ENCODE peak calls at places on chromosomes 5 and 9, in six cellular contexts. One of them, this sample, is unnamed. For H3K9me3, the result is how much of the 10 kb centered on the place peaks cover.

GRCh38 chr9:79684711-79685575 is 113.2 kb downstream of the TLE4 start:
- DNase-seq in heart left ventricle: no peak
- DNase-seq in RWPE2: no peak
- DNase-seq in cardiac muscle cell: no peak
- DNase-seq in PC-3: no peak
- DNase-seq in suprapubic skin: no peak
- DNase-seq in this sample: no peak

GRCh38 chr9:134128727-134129679 is 6.9 kb upstream of the WDR5 start:
- DNase-seq in RWPE2: no peak
- DNase-seq in cardiac muscle cell: no peak
- DNase-seq in suprapubic skin: no peak
- DNase-seq in heart left ventricle: peak
- DNase-seq in PC-3: no peak
- DNase-seq in this sample: no peak

GRCh38 chr9:120890415-120891254 is 13.6 kb upstream of the PHF19 start:
- DNase-seq in heart left ventricle: no peak
- DNase-seq in suprapubic skin: no peak
- DNase-seq in RWPE2: no peak
- DNase-seq in PC-3: no peak
- DNase-seq in cardiac muscle cell: no peak
- DNase-seq in this sample: no peak

GRCh38 chr5:100840364-100840763 is 62.7 kb downstream of the ST8SIA4 start:
- DNase-seq in cardiac muscle cell: no peak
- DNase-seq in PC-3: peak
- DNase-seq in suprapubic skin: no peak
- DNase-seq in RWPE2: no peak
- DNase-seq in heart left ventricle: no peak
- DNase-seq in this sample: no peak

GRCh38 chr9:99998266-99998665 is 91.8 kb downstream of the STX17 start:
- DNase-seq in PC-3: no peak
- DNase-seq in cardiac muscle cell: no peak
- DNase-seq in heart left ventricle: no peak
- DNase-seq in RWPE2: no peak
- DNase-seq in suprapubic skin: no peak
- DNase-seq in this sample: no peak

GRCh38 chr5:154288145-154288544 is 97.6 kb downstream of the GALNT10 start:
- DNase-seq in heart left ventricle: peak
- DNase-seq in suprapubic skin: no peak
- DNase-seq in RWPE2: no peak
- DNase-seq in cardiac muscle cell: no peak
- DNase-seq in PC-3: no peak
- DNase-seq in this sample: no peak

GRCh38 chr5:18114161-18114802 is 480.0 kb downstream of the TAF11L14 start:
- DNase-seq in heart left ventricle: no peak
- DNase-seq in cardiac muscle cell: no peak
- DNase-seq in suprapubic skin: no peak
- DNase-seq in RWPE2: no peak
- DNase-seq in PC-3: no peak
- DNase-seq in this sample: no peak

GRCh38 chr5:130836729-130837660 is 328.1 kb downstream of the HINT1 start:
- DNase-seq in PC-3: peak
- DNase-seq in suprapubic skin: no peak
- DNase-seq in cardiac muscle cell: no peak
- DNase-seq in heart left ventricle: no peak
- DNase-seq in RWPE2: no peak
- DNase-seq in this sample: no peak

GRCh38 chr9:114696814-114697544 is 15.0 kb upstream of the TEX48 start:
- DNase-seq in heart left ventricle: no peak
- DNase-seq in cardiac muscle cell: no peak
- DNase-seq in RWPE2: no peak
- DNase-seq in suprapubic skin: no peak
- DNase-seq in PC-3: peak
- DNase-seq in this sample: no peak

GRCh38 chr5:8864053-8864452 is 681.8 kb downstream of the SEMA5A start:
- DNase-seq in RWPE2: no peak
- DNase-seq in heart left ventricle: no peak
- DNase-seq in cardiac muscle cell: peak
- DNase-seq in suprapubic skin: no peak
- DNase-seq in PC-3: peak
- DNase-seq in this sample: no peak

GRCh38 chr9:93304574-93305496 is 120.9 kb downstream of the WNK2 start:
- DNase-seq in RWPE2: no peak
- DNase-seq in suprapubic skin: peak
- DNase-seq in PC-3: peak
- DNase-seq in heart left ventricle: peak
- DNase-seq in cardiac muscle cell: peak
- DNase-seq in this sample: no peak

GRCh38 chr9:114344692-114345091 is 15.0 kb downstream of the ORM2 start:
- DNase-seq in cardiac muscle cell: no peak
- DNase-seq in heart left ventricle: no peak
- DNase-seq in PC-3: no peak
- DNase-seq in RWPE2: no peak
- DNase-seq in suprapubic skin: no peak
- DNase-seq in this sample: no peak

GRCh38 chr9:84851935-84852585 is 182.5 kb downstream of the NTRK2 start:
- DNase-seq in suprapubic skin: no peak
- DNase-seq in heart left ventricle: peak
- DNase-seq in RWPE2: peak
- DNase-seq in cardiac muscle cell: no peak
- DNase-seq in PC-3: peak
- DNase-seq in this sample: no peak

GRCh38 chr5:2740051-2740848 is 11.2 kb downstream of the IRX2 start:
- DNase-seq in cardiac muscle cell: peak
- DNase-seq in heart left ventricle: no peak
- DNase-seq in RWPE2: no peak
- DNase-seq in suprapubic skin: peak
- DNase-seq in PC-3: no peak
- DNase-seq in this sample: no peak

GRCh38 chr5:121890297-121890858 is 38.7 kb downstream of the FTMT start:
- DNase-seq in PC-3: no peak
- DNase-seq in heart left ventricle: no peak
- DNase-seq in cardiac muscle cell: no peak
- DNase-seq in RWPE2: peak
- DNase-seq in suprapubic skin: no peak
- DNase-seq in this sample: no peak

GRCh38 chr5:135930029-135930948 is 24.5 kb downstream of the LECT2 start:
- DNase-seq in PC-3: no peak
- DNase-seq in cardiac muscle cell: peak
- DNase-seq in suprapubic skin: no peak
- DNase-seq in heart left ventricle: no peak
- DNase-seq in RWPE2: no peak
- DNase-seq in this sample: no peak

GRCh38 chr5:109312695-109313094 is 97.1 kb downstream of the PJA2 start:
- DNase-seq in cardiac muscle cell: no peak
- DNase-seq in RWPE2: no peak
- DNase-seq in suprapubic skin: no peak
- DNase-seq in PC-3: no peak
- DNase-seq in heart left ventricle: no peak
- DNase-seq in this sample: no peak

GRCh38 chr5:38845555-38846378 is at the start of gene OSMR:
- DNase-seq in PC-3: peak
- DNase-seq in RWPE2: peak
- DNase-seq in suprapubic skin: peak
- DNase-seq in heart left ventricle: peak
- DNase-seq in cardiac muscle cell: peak
- DNase-seq in this sample: peak

GRCh38 chr5:10377081-10377480 is 23.6 kb downstream of the MARCHF6 start:
- DNase-seq in cardiac muscle cell: no peak
- DNase-seq in RWPE2: no peak
- DNase-seq in suprapubic skin: no peak
- DNase-seq in PC-3: no peak
- DNase-seq in heart left ventricle: no peak
- DNase-seq in this sample: no peak

GRCh38 chr9:6153425-6153824 is 62.2 kb upstream of the IL33 start:
- DNase-seq in PC-3: peak
- DNase-seq in cardiac muscle cell: no peak
- DNase-seq in heart left ventricle: no peak
- DNase-seq in RWPE2: no peak
- DNase-seq in suprapubic skin: no peak
- DNase-seq in this sample: no peak

GRCh38 chr9:133818444-133818843 is 80.3 kb upstream of the SARDH start:
- DNase-seq in heart left ventricle: no peak
- DNase-seq in PC-3: no peak
- DNase-seq in cardiac muscle cell: no peak
- DNase-seq in RWPE2: no peak
- DNase-seq in suprapubic skin: no peak
- DNase-seq in this sample: no peak

GRCh38 chr5:141313711-141314110 is 6.9 kb downstream of the TAF7 start:
- DNase-seq in RWPE2: no peak
- DNase-seq in PC-3: no peak
- DNase-seq in suprapubic skin: no peak
- DNase-seq in heart left ventricle: no peak
- DNase-seq in cardiac muscle cell: no peak
- DNase-seq in this sample: no peak

GRCh38 chr5:1473746-1474145 is 28.5 kb upstream of the SLC6A3 start:
- DNase-seq in suprapubic skin: no peak
- DNase-seq in PC-3: no peak
- DNase-seq in heart left ventricle: no peak
- DNase-seq in RWPE2: no peak
- DNase-seq in cardiac muscle cell: no peak
- DNase-seq in this sample: no peak

GRCh38 chr5:75603835-75604234 is 7.4 kb upstream of the ANKDD1B start:
- DNase-seq in cardiac muscle cell: no peak
- DNase-seq in RWPE2: no peak
- DNase-seq in heart left ventricle: no peak
- DNase-seq in suprapubic skin: no peak
- DNase-seq in PC-3: no peak
- DNase-seq in this sample: no peak

GRCh38 chr5:123425444-123425843 is 2.2 kb upstream of the CEP120 start:
- DNase-seq in heart left ventricle: no peak
- DNase-seq in cardiac muscle cell: no peak
- DNase-seq in suprapubic skin: no peak
- DNase-seq in RWPE2: no peak
- DNase-seq in PC-3: no peak
- DNase-seq in this sample: no peak

GRCh38 chr5:123421773-123422172 is 1.4 kb downstream of the CEP120 start:
- DNase-seq in RWPE2: no peak
- DNase-seq in cardiac muscle cell: no peak
- DNase-seq in heart left ventricle: no peak
- DNase-seq in PC-3: no peak
- DNase-seq in suprapubic skin: no peak
- DNase-seq in this sample: no peak

GRCh38 chr5:123423278-123424149 is at the start of gene CEP120:
- DNase-seq in PC-3: peak
- DNase-seq in RWPE2: peak
- DNase-seq in cardiac muscle cell: peak
- DNase-seq in heart left ventricle: peak
- DNase-seq in suprapubic skin: peak
- DNase-seq in this sample: peak

GRCh38 chr5:123422433-123423277 is 548 bp downstream of the CEP120 start:
- DNase-seq in suprapubic skin: no peak
- DNase-seq in heart left ventricle: peak
- DNase-seq in RWPE2: no peak
- DNase-seq in PC-3: peak
- DNase-seq in cardiac muscle cell: peak
- DNase-seq in this sample: no peak
- TF ChIP-seq CTCF in suprapubic skin: no peak
- TF ChIP-seq CTCF in heart left ventricle: no peak
- TF ChIP-seq CTCF in RWPE2: no peak
- TF ChIP-seq CTCF in PC-3: no peak
- TF ChIP-seq CTCF in cardiac muscle cell: no peak
- TF ChIP-seq CTCF in this sample: no peak

GRCh38 chr5:171826132-171826531 is 40.5 kb downstream of the SMIM23 start:
- DNase-seq in suprapubic skin: no peak
- DNase-seq in heart left ventricle: no peak
- DNase-seq in RWPE2: no peak
- DNase-seq in cardiac muscle cell: no peak
- DNase-seq in PC-3: peak
- DNase-seq in this sample: no peak

GRCh38 chr5:171825046-171825445 is 39.4 kb downstream of the SMIM23 start:
- DNase-seq in cardiac muscle cell: no peak
- DNase-seq in RWPE2: no peak
- DNase-seq in PC-3: peak
- DNase-seq in suprapubic skin: no peak
- DNase-seq in heart left ventricle: no peak
- DNase-seq in this sample: no peak

GRCh38 chr5:171830686-171831085 is 45.1 kb downstream of the SMIM23 start:
- DNase-seq in PC-3: no peak
- DNase-seq in suprapubic skin: no peak
- DNase-seq in RWPE2: no peak
- DNase-seq in cardiac muscle cell: no peak
- DNase-seq in heart left ventricle: no peak
- DNase-seq in this sample: no peak

GRCh38 chr5:171823269-171823668 is 37.7 kb downstream of the SMIM23 start:
- DNase-seq in heart left ventricle: no peak
- DNase-seq in RWPE2: no peak
- DNase-seq in suprapubic skin: no peak
- DNase-seq in cardiac muscle cell: no peak
- DNase-seq in PC-3: no peak
- DNase-seq in this sample: no peak

GRCh38 chr5:171827162-171827561 is 41.5 kb downstream of the SMIM23 start:
- DNase-seq in cardiac muscle cell: no peak
- DNase-seq in PC-3: no peak
- DNase-seq in RWPE2: no peak
- DNase-seq in heart left ventricle: no peak
- DNase-seq in suprapubic skin: no peak
- DNase-seq in this sample: no peak
- H3K9me3 ChIP-seq in cardiac muscle cell: under half
- H3K9me3 ChIP-seq in PC-3: under half
- H3K9me3 ChIP-seq in RWPE2: under half
- H3K9me3 ChIP-seq in heart left ventricle: under half
- H3K9me3 ChIP-seq in suprapubic skin: under half
- H3K9me3 ChIP-seq in this sample: under half

DNA sequence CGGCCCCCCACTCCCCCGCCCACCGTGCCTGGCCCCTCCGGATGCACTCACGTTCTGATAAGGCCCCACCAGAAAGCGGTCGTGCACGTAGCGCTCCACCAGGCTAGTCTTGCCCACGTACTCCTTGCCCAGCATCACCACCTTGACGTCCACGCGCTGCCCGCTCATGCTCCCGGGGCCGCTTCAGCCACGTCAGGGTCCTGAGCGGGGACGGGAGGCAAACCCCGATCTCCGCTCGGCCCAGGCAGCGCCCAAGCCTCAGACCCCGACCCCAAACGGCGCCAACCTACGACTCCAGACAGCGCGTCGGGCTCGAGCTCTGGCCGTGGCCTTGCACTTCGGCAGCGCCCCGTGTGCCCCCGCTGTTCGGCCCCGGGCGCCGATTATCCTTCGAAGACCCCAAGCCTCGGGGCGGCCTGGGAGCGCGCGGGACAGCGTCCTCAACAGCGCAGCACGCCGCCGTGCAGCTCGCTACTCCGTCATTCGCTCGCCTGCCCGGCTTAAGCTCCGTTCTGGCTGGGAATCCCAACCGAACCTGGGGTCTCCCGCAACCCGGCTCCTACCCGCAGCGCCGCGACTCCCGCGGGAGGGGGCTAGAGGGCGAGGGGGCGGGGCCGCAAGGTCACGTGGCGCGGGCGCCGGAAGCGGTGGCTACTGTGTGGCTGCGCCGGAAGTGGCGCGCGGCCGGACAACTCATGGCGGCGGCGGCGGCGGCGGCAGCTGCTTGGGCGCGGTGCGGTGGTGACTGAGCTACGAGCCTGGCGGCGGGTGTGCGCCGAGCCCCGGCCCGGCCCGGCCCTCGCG is at the start of the genes PRELID1 and RAB24:
- DNase-seq in cardiac muscle cell: peak
- DNase-seq in suprapubic skin: peak
- DNase-seq in PC-3: peak
- DNase-seq in RWPE2: peak
- DNase-seq in heart left ventricle: peak
- DNase-seq in this sample: no peak
- TF ChIP-seq CTCF in cardiac muscle cell: peak
- TF ChIP-seq CTCF in suprapubic skin: no peak
- TF ChIP-seq CTCF in PC-3: peak
- TF ChIP-seq CTCF in RWPE2: peak
- TF ChIP-seq CTCF in heart left ventricle: peak
- TF ChIP-seq CTCF in this sample: no peak

GRCh38 chr9:138061631-138062030 is 184.0 kb downstream of the CACNA1B start:
- DNase-seq in PC-3: no peak
- DNase-seq in suprapubic skin: peak
- DNase-seq in heart left ventricle: no peak
- DNase-seq in RWPE2: peak
- DNase-seq in cardiac muscle cell: no peak
- DNase-seq in this sample: no peak
- H3K9me3 ChIP-seq in PC-3: under half
- H3K9me3 ChIP-seq in suprapubic skin: under half
- H3K9me3 ChIP-seq in heart left ventricle: under half
- H3K9me3 ChIP-seq in RWPE2: under half
- H3K9me3 ChIP-seq in cardiac muscle cell: under half
- H3K9me3 ChIP-seq in this sample: under half